ENCODE peak calls at places on chromosome 21, in six cellular contexts. D is T-helper 1 cell; P is CD8-positive, alpha-beta T cell; I is A549; R is omental fat pad; A is RCC 7860. Y is an unnamed sample.

GRCh38 chr21:34204021-34204420 is 130.6 kb downstream of the MRPS6 start:
- DNase-seq in D (no peak), P (no peak), I (no peak), R (no peak), A (no peak), Y (no peak)

GRCh38 chr21:21232320-21232719 is 234.1 kb downstream of the NCAM2 start:
- DNase-seq in D (no peak), P (no peak), I (no peak), R (no peak), A (no peak), Y (peak; percentile 28)

GRCh38 chr21:26795866-26796329 is 49.3 kb downstream of the ADAMTS1 start:
- DNase-seq in D (no peak), P (no peak), I (peak; percentile 4), R (peak; percentile 40), A (peak; percentile 16), Y (peak; percentile 86)

GRCh38 chr21:45880097-45881068 is 101.2 kb upstream of the COL6A1 start:
- DNase-seq in D (peak; percentile 34), P (peak; percentile 59), I (peak; percentile 62), R (peak; percentile 78), A (peak; percentile 44), Y (peak; percentile 12)

GRCh38 chr21:34843562-34843961 is 174.8 kb downstream of the CLIC6 start:
- DNase-seq in D (no peak), P (no peak), I (no peak), R (no peak), A (no peak), Y (no peak)

GRCh38 chr21:44391345-44392091 is 38.1 kb downstream of the TRPM2 start:
- DNase-seq in D (no peak), P (no peak), I (no peak), R (no peak), A (no peak), Y (no peak)

GRCh38 chr21:36188081-36188681 is 31.6 kb downstream of the DOP1B start:
- DNase-seq in D (no peak), P (no peak), I (no peak), R (no peak), A (no peak), Y (no peak)

GRCh38 chr21:42427809-42428419 is 24.2 kb downstream of the UBASH3A start:
- DNase-seq in D (no peak), P (no peak), I (no peak), R (no peak), A (no peak), Y (no peak)

GRCh38 chr21:26826801-26827200 is 18.4 kb downstream of the ADAMTS1 start:
- DNase-seq in D (no peak), P (no peak), I (no peak), R (no peak), A (no peak), Y (no peak)

GRCh38 chr21:42258885-42259407 is 40.0 kb downstream of the ABCG1 start:
- DNase-seq in D (no peak), P (no peak), I (no peak), R (no peak), A (no peak), Y (no peak)

GRCh38 chr21:29007801-29008200 is 11.3 kb downstream of the RWDD2B start:
- DNase-seq in D (no peak), P (no peak), I (no peak), R (no peak), A (no peak), Y (no peak)

GRCh38 chr21:31447477-31447876 is 103.4 kb upstream of the TIAM1 start:
- DNase-seq in D (no peak), P (no peak), I (no peak), R (no peak), A (no peak), Y (no peak)

GRCh38 chr21:43025636-43026180 is 49.9 kb downstream of the CBS start:
- DNase-seq in D (no peak), P (no peak), I (no peak), R (no peak), A (peak; percentile 26), Y (peak; percentile 1)

GRCh38 chr21:20311388-20311787 is 686.8 kb upstream of the NCAM2 start:
- DNase-seq in D (no peak), P (no peak), I (no peak), R (no peak), A (no peak), Y (no peak)

GRCh38 chr21:17930102-17930501 is 110.9 kb upstream of the C21orf91 start:
- DNase-seq in D (no peak), P (no peak), I (no peak), R (no peak), A (no peak), Y (no peak)

GRCh38 chr21:35333831-35334593 is 284.9 kb upstream of the RUNX1 start:
- DNase-seq in D (no peak), P (no peak), I (no peak), R (no peak), A (no peak), Y (no peak)

GRCh38 chr21:19781881-19782652 is 1216.1 kb upstream of the NCAM2 start:
- DNase-seq in D (no peak), P (no peak), I (no peak), R (no peak), A (no peak), Y (no peak)

GRCh38 chr21:41562101-41563000 is 54.4 kb upstream of the TMPRSS2 start:
- DNase-seq in D (no peak), P (no peak), I (no peak), R (no peak), A (peak; percentile 86), Y (no peak)

GRCh38 chr21:36463204-36463603 is 16.7 kb downstream of the CLDN14 start:
- DNase-seq in D (no peak), P (no peak), I (no peak), R (no peak), A (no peak), Y (no peak)

GRCh38 chr21:35390013-35390776 is 341.1 kb upstream of the RUNX1 start:
- DNase-seq in D (no peak), P (no peak), I (no peak), R (no peak), A (peak; percentile 80), Y (no peak)

GRCh38 chr21:40846566-40847411 is at the start of gene DSCAM:
- DNase-seq in D (no peak), P (no peak), I (no peak), R (no peak), A (no peak), Y (no peak)

GRCh38 chr21:42593007-42593814 is 60.2 kb upstream of the PDE9A start:
- DNase-seq in D (peak; percentile 52), P (peak; percentile 60), I (peak; percentile 80), R (peak; percentile 43), A (peak; percentile 28), Y (peak; percentile 45)

GRCh38 chr21:34635307-34635706 is 20.4 kb upstream of the RCAN1 start:
- DNase-seq in D (no peak), P (no peak), I (no peak), R (no peak), A (no peak), Y (no peak)

GRCh38 chr21:38660333-38661295 is 145.1 kb upstream of the ETS2 start:
- DNase-seq in D (no peak), P (no peak), I (no peak), R (no peak), A (no peak), Y (no peak)

GRCh38 chr21:41148798-41149197 is 19.2 kb upstream of the BACE2 start:
- DNase-seq in D (no peak), P (no peak), I (no peak), R (no peak), A (no peak), Y (no peak)

GRCh38 chr21:29184047-29184446 is 53.6 kb downstream of the MAP3K7CL start:
- DNase-seq in D (no peak), P (no peak), I (no peak), R (no peak), A (no peak), Y (no peak)

GRCh38 chr21:45228171-45228641 is 59.5 kb downstream of the POFUT2 start:
- DNase-seq in D (peak; percentile 54), P (peak; percentile 66), I (no peak), R (no peak), A (peak; percentile 85), Y (peak; percentile 86)

GRCh38 chr21:40844935-40845334 is 2.0 kb downstream of the DSCAM start:
- DNase-seq in D (no peak), P (no peak), I (no peak), R (no peak), A (no peak), Y (no peak)

GRCh38 chr21:28229811-28230210 is 762.9 kb downstream of the LTN1 start:
- DNase-seq in D (no peak), P (no peak), I (no peak), R (no peak), A (peak; percentile 50), Y (peak; percentile 66)

GRCh38 chr21:25857308-25858099 is 122.7 kb downstream of the GABPA start:
- DNase-seq in D (no peak), P (no peak), I (no peak), R (no peak), A (no peak), Y (no peak)

GRCh38 chr21:16594191-16594590 is 864.4 kb downstream of the USP25 start:
- DNase-seq in D (no peak), P (no peak), I (no peak), R (no peak), A (no peak), Y (no peak)

GRCh38 chr21:44374601-44375280 is 21.3 kb downstream of the TRPM2 start:
- DNase-seq in D (no peak), P (no peak), I (no peak), R (no peak), A (no peak), Y (no peak)

GRCh38 chr21:37522641-37523295 is 156.2 kb downstream of the DYRK1A start:
- DNase-seq in D (no peak), P (no peak), I (no peak), R (no peak), A (no peak), Y (no peak)

GRCh38 chr21:45861156-45861870 is 120.3 kb upstream of the COL6A1 start:
- DNase-seq in D (no peak), P (no peak), I (no peak), R (no peak), A (no peak), Y (no peak)

GRCh38 chr21:45540601-45540970 is 1.7 kb downstream of the SLC19A1 start:
- DNase-seq in D (no peak), P (no peak), I (no peak), R (peak; percentile 16), A (no peak), Y (no peak)

GRCh38 chr21:24023402-24023801 is 1583.9 kb downstream of the MRPL39 start:
- DNase-seq in D (no peak), P (no peak), I (no peak), R (no peak), A (no peak), Y (peak; percentile 35)

GRCh38 chr21:31493350-31493880 is 149.4 kb upstream of the TIAM1 start:
- DNase-seq in D (no peak), P (no peak), I (no peak), R (no peak), A (no peak), Y (no peak)

GRCh38 chr21:28521932-28522826 is 470.5 kb downstream of the LTN1 start:
- DNase-seq in D (no peak), P (no peak), I (no peak), R (no peak), A (no peak), Y (no peak)

GRCh38 chr21:18812308-18812707 is 408.7 kb upstream of the TMPRSS15 start:
- DNase-seq in D (no peak), P (no peak), I (no peak), R (no peak), A (no peak), Y (no peak)

GRCh38 chr21:34794686-34795085 is 125.9 kb downstream of the CLIC6 start:
- DNase-seq in D (no peak), P (no peak), I (no peak), R (no peak), A (no peak), Y (no peak)